ENCODE peak calls at places on chromosomes 4 and X, in five cellular contexts. One of them, this sample, is unnamed.

GRCh38 chr4:87038837-87039715 is 104.3 kb downstream of the AFF1 start:
- DNase-seq in K562: no peak
- DNase-seq in HepG2: no peak
- DNase-seq in H1: peak
- DNase-seq in GM12878: no peak
- DNase-seq in this sample: peak

GRCh38 chrX:130085551-130085986 is 24.7 kb downstream of the ELF4 start:
- DNase-seq in H1: no peak
- DNase-seq in K562: no peak
- DNase-seq in GM12878: no peak
- DNase-seq in HepG2: no peak
- DNase-seq in this sample: no peak

GRCh38 chrX:150035531-150035930 is 97.2 kb upstream of the EOLA2 start:
- DNase-seq in K562: no peak
- DNase-seq in H1: no peak
- DNase-seq in GM12878: no peak
- DNase-seq in HepG2: no peak
- DNase-seq in this sample: peak

GRCh38 chrX:22192419-22193086 is 80.2 kb upstream of the CBLL2 start:
- DNase-seq in GM12878: peak
- DNase-seq in K562: peak
- DNase-seq in HepG2: peak
- DNase-seq in H1: peak
- DNase-seq in this sample: peak

GRCh38 chrX:107449490-107450175 is at the start of gene FRMPD3:
- DNase-seq in HepG2: no peak
- DNase-seq in K562: no peak
- DNase-seq in H1: no peak
- DNase-seq in GM12878: no peak
- DNase-seq in this sample: no peak

GRCh38 chrX:111101580-111101979 is 5.6 kb downstream of the PAK3 start:
- DNase-seq in HepG2: no peak
- DNase-seq in GM12878: no peak
- DNase-seq in K562: no peak
- DNase-seq in H1: no peak
- DNase-seq in this sample: no peak

GRCh38 chrX:1453390-1453783 is 678 bp upstream of the ASMTL start:
- DNase-seq in K562: no peak
- DNase-seq in GM12878: no peak
- DNase-seq in HepG2: no peak
- DNase-seq in H1: no peak
- DNase-seq in this sample: peak

GRCh38 chrX:101415180-101416130 is 7.4 kb downstream of the HNRNPH2 start:
- DNase-seq in HepG2: peak
- DNase-seq in H1: no peak
- DNase-seq in K562: peak
- DNase-seq in GM12878: peak
- DNase-seq in this sample: peak

GRCh38 chr4:173289351-173289725 is 44.8 kb downstream of the HMGB2 start:
- DNase-seq in HepG2: no peak
- DNase-seq in GM12878: no peak
- DNase-seq in K562: no peak
- DNase-seq in H1: no peak
- DNase-seq in this sample: no peak
- TF ChIP-seq KDM1A in HepG2: no peak
- TF ChIP-seq KDM1A in GM12878: no peak
- TF ChIP-seq KDM1A in K562: no peak
- TF ChIP-seq KDM1A in H1: no peak
- TF ChIP-seq KDM1A in this sample: no peak

GRCh38 chr4:139763205-139763604 is 97.6 kb downstream of the MGST2 start:
- DNase-seq in GM12878: no peak
- DNase-seq in H1: no peak
- DNase-seq in HepG2: no peak
- DNase-seq in K562: no peak
- DNase-seq in this sample: no peak

GRCh38 chr4:139764192-139764591 is 98.6 kb downstream of the MGST2 start:
- DNase-seq in H1: no peak
- DNase-seq in HepG2: no peak
- DNase-seq in GM12878: no peak
- DNase-seq in K562: no peak
- DNase-seq in this sample: no peak

GRCh38 chr4:139762715-139763114 is 97.1 kb downstream of the MGST2 start:
- DNase-seq in HepG2: no peak
- DNase-seq in K562: no peak
- DNase-seq in H1: no peak
- DNase-seq in GM12878: no peak
- DNase-seq in this sample: no peak

GRCh38 chr4:139764686-139765085 is 99.1 kb downstream of the MGST2 start:
- DNase-seq in GM12878: no peak
- DNase-seq in HepG2: no peak
- DNase-seq in H1: no peak
- DNase-seq in K562: no peak
- DNase-seq in this sample: no peak

DNA sequence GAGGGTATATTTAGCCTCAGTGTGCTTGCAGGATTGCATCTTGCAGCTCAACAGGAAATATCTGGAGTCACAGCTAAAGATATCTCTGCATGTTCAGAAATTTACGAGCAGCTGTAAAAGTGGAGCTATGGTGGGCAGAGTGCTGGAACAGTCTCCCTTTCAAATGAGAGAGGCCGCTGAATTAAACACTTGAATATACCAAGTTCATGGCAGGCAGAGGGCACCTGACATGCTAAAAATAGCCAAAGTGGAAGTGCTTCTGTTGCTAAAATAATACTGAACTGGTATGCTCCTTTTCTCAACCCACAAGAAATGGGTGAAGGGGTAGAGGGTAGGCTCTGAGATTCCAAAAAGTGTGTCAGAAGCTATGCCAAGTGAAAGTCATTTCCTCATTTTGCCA is 98.0 kb downstream of the MGST2 start:
- DNase-seq in GM12878: no peak
- DNase-seq in HepG2: no peak
- DNase-seq in H1: no peak
- DNase-seq in K562: no peak
- DNase-seq in this sample: no peak
- TF ChIP-seq KDM1A in GM12878: no peak
- TF ChIP-seq KDM1A in HepG2: no peak
- TF ChIP-seq KDM1A in H1: no peak
- TF ChIP-seq KDM1A in K562: no peak
- TF ChIP-seq KDM1A in this sample: no peak

DNA sequence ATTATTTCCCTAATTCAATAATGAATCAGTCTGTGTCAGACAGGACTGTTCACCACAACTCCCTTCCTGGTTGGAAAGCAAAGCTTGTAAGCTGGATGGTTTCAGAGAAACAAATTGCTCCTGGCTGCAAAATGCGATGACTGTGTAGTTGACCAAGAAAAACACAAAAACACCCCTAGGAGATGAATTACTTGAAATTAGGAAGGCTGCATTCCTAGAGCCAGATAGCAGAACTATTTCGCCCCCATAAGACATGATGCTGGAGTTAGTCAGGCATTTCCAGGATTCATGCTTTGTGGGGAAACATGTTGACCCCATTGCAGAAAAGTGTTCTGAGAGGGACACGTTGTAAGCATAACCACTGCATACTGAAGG is 208.5 kb downstream of the CHIC2 start:
- DNase-seq in H1: no peak
- DNase-seq in K562: no peak
- DNase-seq in HepG2: no peak
- DNase-seq in GM12878: no peak
- DNase-seq in this sample: no peak
- TF ChIP-seq KDM1A in H1: no peak
- TF ChIP-seq KDM1A in K562: no peak
- TF ChIP-seq KDM1A in HepG2: no peak
- TF ChIP-seq KDM1A in GM12878: no peak
- TF ChIP-seq KDM1A in this sample: no peak

GRCh38 chr4:153643406-153644016 is 40.6 kb upstream of the TLR2 start:
- DNase-seq in HepG2: peak
- DNase-seq in K562: peak
- DNase-seq in GM12878: peak
- DNase-seq in H1: no peak
- DNase-seq in this sample: peak
- TF ChIP-seq KDM1A in HepG2: no peak
- TF ChIP-seq KDM1A in K562: peak
- TF ChIP-seq KDM1A in GM12878: no peak
- TF ChIP-seq KDM1A in H1: no peak
- TF ChIP-seq KDM1A in this sample: no peak

GRCh38 chr4:84501197-84501492 is 2.1 kb upstream of the NKX6-1 start:
- DNase-seq in GM12878: no peak
- DNase-seq in K562: no peak
- DNase-seq in H1: no peak
- DNase-seq in HepG2: no peak
- DNase-seq in this sample: no peak

GRCh38 chr4:84497835-84498202 is 1.3 kb downstream of the NKX6-1 start:
- DNase-seq in H1: peak
- DNase-seq in K562: no peak
- DNase-seq in GM12878: no peak
- DNase-seq in HepG2: no peak
- DNase-seq in this sample: no peak

GRCh38 chr4:84500386-84501196 is 1.5 kb upstream of the NKX6-1 start:
- DNase-seq in H1: no peak
- DNase-seq in K562: no peak
- DNase-seq in HepG2: no peak
- DNase-seq in GM12878: no peak
- DNase-seq in this sample: no peak

GRCh38 chr4:84498203-84499026 is 677 bp downstream of the NKX6-1 start:
- DNase-seq in K562: no peak
- DNase-seq in H1: no peak
- DNase-seq in HepG2: no peak
- DNase-seq in GM12878: no peak
- DNase-seq in this sample: peak

GRCh38 chr4:84499065-84499982 is at the start of gene NKX6-1:
- DNase-seq in HepG2: no peak
- DNase-seq in GM12878: no peak
- DNase-seq in K562: peak
- DNase-seq in H1: peak
- DNase-seq in this sample: peak
- TF ChIP-seq KDM1A in HepG2: no peak
- TF ChIP-seq KDM1A in GM12878: no peak
- TF ChIP-seq KDM1A in K562: no peak
- TF ChIP-seq KDM1A in H1: no peak
- TF ChIP-seq KDM1A in this sample: no peak

GRCh38 chrX:103513476-103514108 is 5.7 kb downstream of the RAB40A start:
- DNase-seq in HepG2: no peak
- DNase-seq in K562: no peak
- DNase-seq in H1: no peak
- DNase-seq in GM12878: no peak
- DNase-seq in this sample: no peak
- TF ChIP-seq KDM1A in HepG2: no peak
- TF ChIP-seq KDM1A in K562: no peak
- TF ChIP-seq KDM1A in H1: no peak
- TF ChIP-seq KDM1A in GM12878: no peak
- TF ChIP-seq KDM1A in this sample: no peak

DNA sequence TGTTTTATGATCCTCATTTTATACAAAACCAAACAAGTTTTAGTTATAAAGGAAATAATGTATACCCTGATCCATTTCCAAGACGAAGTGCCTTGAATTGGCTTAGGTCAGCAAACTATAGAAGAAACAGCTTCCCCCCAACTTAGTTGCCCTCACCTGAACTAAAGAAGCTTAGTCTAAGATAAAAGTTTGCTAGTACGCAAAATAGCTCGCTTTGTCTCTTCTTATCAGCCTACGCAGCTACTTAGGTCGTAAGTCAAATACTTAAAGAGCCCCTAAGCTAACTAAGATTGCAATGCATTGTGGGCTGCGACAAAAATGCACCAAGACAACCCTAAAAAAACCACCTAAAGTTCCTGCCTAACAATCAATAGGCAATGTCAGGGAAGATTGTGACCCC is 12.8 kb downstream of the CLNK start:
- DNase-seq in H1: no peak
- DNase-seq in GM12878: no peak
- DNase-seq in HepG2: no peak
- DNase-seq in K562: no peak
- DNase-seq in this sample: no peak
- TF ChIP-seq KDM1A in H1: no peak
- TF ChIP-seq KDM1A in GM12878: no peak
- TF ChIP-seq KDM1A in HepG2: no peak
- TF ChIP-seq KDM1A in K562: no peak
- TF ChIP-seq KDM1A in this sample: no peak

DNA sequence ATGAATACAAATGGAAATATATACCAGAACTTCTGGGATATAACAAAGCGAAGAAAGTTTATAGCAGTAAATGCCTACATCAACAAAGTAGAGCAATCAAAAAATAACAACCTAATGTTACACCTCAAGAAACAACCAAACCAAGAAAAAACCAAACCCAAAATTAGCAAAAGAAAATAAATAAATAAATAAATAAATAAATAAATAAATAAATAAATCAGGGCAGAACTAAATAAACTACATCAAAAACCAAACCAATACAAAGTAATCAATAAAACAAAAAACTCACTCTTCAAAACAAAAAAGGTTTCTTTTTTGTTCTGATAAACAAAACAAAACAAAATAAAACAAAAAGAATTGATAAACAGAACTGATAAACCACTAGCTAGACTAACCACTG is 88.4 kb upstream of the SPIN4 start:
- DNase-seq in K562: no peak
- DNase-seq in GM12878: no peak
- DNase-seq in HepG2: no peak
- DNase-seq in H1: no peak
- DNase-seq in this sample: no peak
- TF ChIP-seq KDM1A in K562: no peak
- TF ChIP-seq KDM1A in GM12878: no peak
- TF ChIP-seq KDM1A in HepG2: no peak
- TF ChIP-seq KDM1A in H1: no peak
- TF ChIP-seq KDM1A in this sample: no peak